ENCODE peak calls at places on chromosomes 16 and 17, in five cellular contexts. G, Z, S, E and P are unnamed samples. For H3K4me1 and H3K27me3, the result is how much of the 10 kb centered on the place peaks cover.

GRCh38 chr17:78828470-78829185 is 12.0 kb downstream of the USP36 start:
- DNase-seq in G (no peak), Z (peak), S (no peak), E (peak), P (no peak)

GRCh38 chr17:38485146-38485468 is 56.8 kb downstream of the ARHGAP23 start:
- DNase-seq in G (no peak), Z (no peak), S (no peak), E (no peak), P (no peak)

GRCh38 chr17:33292981-33293867 is at the start of gene ASIC2:
- DNase-seq in G (no peak), Z (no peak), S (peak), E (peak), P (no peak)

GRCh38 chr17:19645608-19646250 is 2.8 kb upstream of the ALDH3A2 start:
- DNase-seq in G (no peak), Z (no peak), S (peak), E (no peak), P (peak)

GRCh38 chr17:82917656-82918345 is 78.0 kb upstream of the ZNF750 start:
- DNase-seq in G (no peak), Z (no peak), S (no peak), E (peak), P (no peak)

GRCh38 chr17:38663125-38663751 is 11.5 kb downstream of the EPOP start:
- DNase-seq in G (no peak), Z (peak), S (no peak), E (peak), P (no peak)

GRCh38 chr17:80899402-80900268 is 92.0 kb upstream of the CHMP6 start:
- DNase-seq in G (no peak), Z (no peak), S (no peak), E (peak), P (peak)

GRCh38 chr16:83953796-83954576 is 946 bp downstream of the OSGIN1 start:
- DNase-seq in G (peak), Z (no peak), S (no peak), E (peak), P (peak)

GRCh38 chr17:50672831-50673551 is 34.7 kb downstream of the ANKRD40 start:
- DNase-seq in G (no peak), Z (peak), S (peak), E (no peak), P (no peak)

GRCh38 chr17:76122411-76123126 is 18.5 kb downstream of the FOXJ1 start:
- DNase-seq in G (no peak), Z (peak), S (no peak), E (no peak), P (no peak)

GRCh38 chr16:89581045-89581695 is 5.6 kb downstream of the CPNE7 start:
- DNase-seq in G (no peak), Z (no peak), S (no peak), E (peak), P (no peak)

GRCh38 chr16:27779719-27780161 is 229.8 kb downstream of the KATNIP start:
- DNase-seq in G (peak), Z (no peak), S (no peak), E (peak), P (no peak)

GRCh38 chr17:57077000-57077399 is 8.0 kb upstream of the AKAP1 start:
- DNase-seq in G (no peak), Z (no peak), S (no peak), E (no peak), P (no peak)

GRCh38 chr17:46140645-46141197 is 52.5 kb downstream of the KANSL1 start:
- DNase-seq in G (no peak), Z (no peak), S (no peak), E (no peak), P (no peak)

GRCh38 chr17:73899839-73900238 is 255.6 kb upstream of the SDK2 start:
- DNase-seq in G (no peak), Z (no peak), S (no peak), E (no peak), P (no peak)

GRCh38 chr16:46844771-46845170 is 13.8 kb upstream of the C16orf87 start:
- DNase-seq in G (no peak), Z (no peak), S (no peak), E (peak), P (no peak)

GRCh38 chr17:72400863-72401262 is 280.0 kb downstream of the SOX9 start:
- DNase-seq in G (no peak), Z (no peak), S (no peak), E (peak), P (no peak)

GRCh38 chr17:72030067-72030899 is 90.5 kb upstream of the SOX9 start:
- DNase-seq in G (no peak), Z (no peak), S (no peak), E (peak), P (no peak)

GRCh38 chr17:1027044-1027443 is 30.1 kb downstream of the TIMM22 start:
- DNase-seq in G (no peak), Z (no peak), S (no peak), E (no peak), P (no peak)

GRCh38 chr16:51383909-51384308 is 232.8 kb upstream of the SALL1 start:
- DNase-seq in G (no peak), Z (no peak), S (no peak), E (no peak), P (no peak)

GRCh38 chr16:67752641-67753040 is 33.5 kb upstream of the GFOD2 start:
- DNase-seq in G (no peak), Z (no peak), S (no peak), E (no peak), P (no peak)

GRCh38 chr17:50931003-50931878 is 65.1 kb upstream of the TOB1 start:
- DNase-seq in G (no peak), Z (peak), S (peak), E (peak), P (peak)

GRCh38 chr16:75494696-75495601 is at the start of gene CHST6:
- DNase-seq in G (no peak), Z (no peak), S (no peak), E (no peak), P (no peak)

GRCh38 chr17:10357768-10358167 is 15.0 kb downstream of the MYH13 start:
- DNase-seq in G (no peak), Z (no peak), S (no peak), E (no peak), P (no peak)

GRCh38 chr17:44105483-44105882 is 18.0 kb downstream of the HDAC5 start:
- DNase-seq in G (no peak), Z (no peak), S (no peak), E (no peak), P (no peak)

GRCh38 chr16:74695450-74696422 is 4.9 kb downstream of the MLKL start:
- DNase-seq in G (peak), Z (peak), S (peak), E (peak), P (peak)

DNA sequence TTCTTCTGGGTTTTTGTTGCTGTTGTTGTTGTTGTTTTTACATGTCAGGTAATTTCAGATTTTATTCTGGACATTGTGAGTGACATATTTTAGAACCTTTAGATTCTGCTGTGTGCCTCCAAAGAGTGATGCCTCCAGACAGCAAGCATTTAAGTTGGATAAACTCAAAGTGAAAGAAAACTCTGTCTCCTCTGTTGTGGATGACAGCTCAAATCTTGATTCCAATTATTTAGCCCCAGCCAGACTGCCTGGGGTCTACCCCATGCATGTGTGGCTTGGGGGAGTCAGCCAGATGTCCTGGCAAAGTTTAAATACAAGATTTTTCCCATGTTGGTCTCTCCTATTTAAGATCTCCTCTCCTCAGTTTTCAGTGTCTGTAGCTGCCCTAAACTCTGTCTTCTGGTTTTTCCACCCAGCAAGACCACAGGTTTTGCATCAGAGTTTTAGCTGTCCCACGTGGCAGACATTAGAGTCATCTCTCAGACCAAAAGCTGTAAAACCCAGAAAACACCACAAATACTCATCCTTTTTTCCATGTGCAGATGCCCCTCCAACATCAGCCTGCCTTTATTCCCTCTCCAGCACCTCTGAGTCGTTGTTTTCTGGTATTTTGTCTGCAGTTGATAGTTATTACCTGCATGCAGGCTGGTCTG is 19.4 kb upstream of the ZNF469 start:
- DNase-seq in G (no peak), Z (no peak), S (no peak), E (no peak), P (no peak)
- H3K4me1 ChIP-seq in G (under half), Z (under half), S (under half), E (under half), P (under half)

GRCh38 chr16:58507963-58508670 is 7.2 kb upstream of the SETD6 start:
- DNase-seq in G (no peak), Z (peak), S (peak), E (no peak), P (no peak)
- H3K27me3 ChIP-seq in G (under half), Z (under half), S (under half), E (under half), P (under half)

GRCh38 chr16:17447273-17447672 is 23.5 kb downstream of the XYLT1 start:
- DNase-seq in G (no peak), Z (no peak), S (peak), E (no peak), P (no peak)
- H3K4me1 ChIP-seq in G (under half), Z (under half), S (under half), E (under half), P (under half)

DNA sequence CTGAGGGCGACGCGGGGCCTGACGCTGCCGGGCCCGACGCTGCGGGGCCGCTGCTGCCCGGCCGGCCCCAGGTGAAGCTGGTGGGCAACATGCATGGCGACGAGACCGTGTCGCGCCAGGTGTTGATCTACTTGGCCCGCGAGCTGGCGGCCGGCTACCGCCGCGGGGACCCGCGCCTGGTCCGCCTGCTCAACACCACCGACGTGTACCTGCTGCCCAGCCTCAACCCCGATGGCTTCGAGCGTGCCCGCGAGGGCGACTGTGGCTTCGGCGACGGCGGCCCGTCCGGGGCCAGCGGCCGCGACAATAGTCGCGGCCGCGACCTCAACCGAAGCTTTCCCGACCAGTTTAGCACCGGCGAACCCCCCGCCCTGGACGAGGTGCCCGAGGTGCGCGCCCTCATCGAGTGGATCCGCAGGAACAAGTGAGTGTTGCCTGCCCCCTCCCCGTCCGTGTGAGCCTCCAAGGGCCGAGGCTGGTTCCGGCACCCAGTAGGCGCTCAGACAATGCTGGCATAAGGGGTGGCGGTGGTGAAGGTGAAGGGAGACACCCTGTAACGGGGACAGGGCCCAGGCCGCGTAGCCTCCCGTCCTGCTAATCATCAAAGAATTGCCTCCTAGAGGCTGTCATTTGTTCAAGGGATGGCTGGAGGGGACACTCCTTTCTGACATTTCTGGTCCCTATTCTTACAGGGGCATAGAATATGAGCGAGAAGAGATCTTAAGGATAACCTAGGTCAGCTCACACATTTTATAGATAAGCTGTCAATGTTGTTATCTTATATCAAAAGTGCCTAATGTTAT is 777 bp downstream of the CPD start:
- DNase-seq in G (no peak), Z (peak), S (no peak), E (no peak), P (peak)
- H3K27me3 ChIP-seq in G (under half), Z (under half), S (under half), E (under half), P (under half)

DNA sequence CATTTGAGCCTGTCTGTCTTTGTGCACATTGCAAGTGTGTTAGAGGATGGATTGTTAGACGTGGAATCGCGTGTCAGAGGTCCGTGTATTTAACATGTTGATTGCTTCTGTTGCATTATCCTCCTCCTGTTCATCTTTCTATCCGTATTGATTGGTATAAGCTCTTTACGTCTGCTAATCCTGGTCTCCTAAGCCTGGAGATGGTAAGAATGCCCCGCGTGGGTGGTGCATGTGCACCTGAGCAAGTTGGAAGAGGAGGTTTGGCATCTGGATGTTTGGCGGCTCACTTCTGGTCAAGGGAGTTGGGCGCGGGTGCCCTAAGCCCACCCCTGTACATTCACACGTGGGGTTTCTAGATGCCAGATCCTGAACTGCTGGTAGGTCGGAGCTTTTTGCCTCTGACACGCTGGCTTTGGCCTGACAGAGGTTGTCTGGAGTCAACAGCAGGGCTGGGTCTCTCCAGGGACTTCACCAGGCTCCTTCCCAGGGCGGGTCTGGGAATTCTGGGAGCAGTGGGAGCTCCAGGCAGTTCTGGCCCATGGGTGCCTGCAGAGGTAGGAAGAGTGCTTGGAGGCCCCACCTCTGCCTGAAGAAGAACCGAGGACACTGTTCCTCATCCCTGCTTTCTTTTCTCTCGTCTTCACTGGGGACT is 107.3 kb downstream of the OR1D5 start:
- DNase-seq in G (no peak), Z (peak), S (no peak), E (no peak), P (no peak)
- H3K4me1 ChIP-seq in G (under half), Z (under half), S (under half), E (under half), P (under half)